ENCODE peak calls at places on chromosomes 1 and 21, in six cellular contexts. J is sigmoid colon; K is mesendoderm; P is activated T-helper 2 cell treated with anti-CD3 and anti-CD28 coated beads, Interferon-gamma antibody, Interleukin-2, Interleukin-4, amounts not matched to agents 10 μg/mL and 5 μg/mL and 100 μg/mL, durations not matched to agents 14 hours and 24 hours and 36 hours; Y is activated T-cell treated with anti-CD3 and anti-CD28 coated beads, Interleukin-2, amount 50 U/mL, for 24 hours; Z is progenitor cell of endocrine pancreas. Q is an unnamed sample.

GRCh38 chr1:243849089-243850012 is 692 bp downstream of the AKT3 start:
- DNase-seq in K (peak; percentile 85), Y (peak; percentile 79), J (peak; percentile 85), P (peak; percentile 30), Z (peak; percentile 36), Q (peak; percentile 86)

GRCh38 chr21:45642122-45642813 is 1.3 kb upstream of the PCBP3 start:
- DNase-seq in Y (no peak), K (no peak), J (no peak), Z (no peak), P (no peak), Q (peak; percentile 70)

GRCh38 chr1:17923684-17924083 is 168.6 kb downstream of the ACTL8 start:
- DNase-seq in Y (no peak), K (no peak), Z (no peak), P (no peak), J (no peak), Q (no peak)

GRCh38 chr1:55245781-55246180 is 30.6 kb upstream of the USP24 start:
- DNase-seq in P (no peak), J (no peak), Z (no peak), K (no peak), Y (no peak), Q (no peak)

GRCh38 chr1:244069499-244069898 is 18.4 kb downstream of the ZBTB18 start:
- DNase-seq in K (no peak), P (no peak), J (no peak), Z (no peak), Y (no peak), Q (no peak)

GRCh38 chr1:214453109-214453722 is 98.2 kb downstream of the PTPN14 start:
- DNase-seq in J (no peak), P (no peak), K (no peak), Z (no peak), Y (no peak), Q (peak; percentile 29)

GRCh38 chr1:35691571-35692220 is 27.0 kb downstream of the C1orf216 start:
- DNase-seq in P (no peak), K (no peak), Y (no peak), Z (no peak), J (no peak), Q (no peak)

GRCh38 chr1:119687391-119688079 is 24.2 kb upstream of the PHGDH start:
- DNase-seq in Y (no peak), K (peak; percentile 68), P (no peak), Z (no peak), J (no peak), Q (no peak)

GRCh38 chr1:46102769-46103476 is 29.5 kb downstream of the PIK3R3 start:
- DNase-seq in Z (no peak), P (no peak), Y (no peak), K (no peak), J (no peak), Q (no peak)

GRCh38 chr1:9628541-9629444 is 22.7 kb upstream of the PIK3CD start:
- DNase-seq in K (no peak), Z (no peak), J (no peak), P (peak; percentile 71), Y (peak; percentile 79), Q (no peak)

GRCh38 chr21:34640858-34641257 is 25.9 kb upstream of the RCAN1 start:
- DNase-seq in K (peak; percentile 16), J (no peak), P (no peak), Z (no peak), Y (no peak), Q (no peak)

GRCh38 chr1:62746086-62746808 is 37.7 kb upstream of the ATG4C start:
- DNase-seq in Y (no peak), Z (no peak), K (peak; percentile 37), J (no peak), P (no peak), Q (peak; percentile 50)

GRCh38 chr1:47438321-47439150 is 692 bp downstream of the FOXD2 start:
- DNase-seq in Y (peak; percentile 66), K (no peak), J (no peak), Z (no peak), P (peak; percentile 35), Q (peak; percentile 34)

GRCh38 chr1:211378844-211379243 is 52.2 kb downstream of the TRAF5 start:
- DNase-seq in J (no peak), P (no peak), Y (no peak), K (peak; percentile 67), Z (no peak), Q (no peak)

GRCh38 chr1:215631489-215631888 is 64.4 kb downstream of the KCTD3 start:
- DNase-seq in Y (no peak), Z (no peak), P (no peak), J (no peak), K (no peak), Q (peak; percentile 68)

GRCh38 chr1:10682449-10683365 is 113.7 kb downstream of the CASZ1 start:
- DNase-seq in P (no peak), J (no peak), Z (no peak), K (peak; percentile 44), Y (no peak), Q (peak; percentile 97)

GRCh38 chr1:208185801-208186201 is 58.4 kb downstream of the PLXNA2 start:
- DNase-seq in J (no peak), P (no peak), Z (no peak), K (no peak), Y (no peak), Q (peak; percentile 35)

GRCh38 chr1:25756210-25756609 is 43.8 kb upstream of the SELENON start:
- DNase-seq in Y (no peak), K (no peak), Z (no peak), J (no peak), P (no peak), Q (no peak)

GRCh38 chr1:93995837-93996526 is 86.8 kb upstream of the GCLM start:
- DNase-seq in K (no peak), P (no peak), Z (no peak), J (no peak), Y (no peak), Q (peak; percentile 26)

GRCh38 chr1:79373481-79374132 is 367.1 kb upstream of the ADGRL4 start:
- DNase-seq in J (no peak), K (no peak), Z (no peak), P (no peak), Y (no peak), Q (no peak)

GRCh38 chr1:244205906-244206305 is 154.8 kb downstream of the ZBTB18 start:
- DNase-seq in K (no peak), J (no peak), P (no peak), Z (no peak), Y (no peak), Q (no peak)

GRCh38 chr1:180156631-180157091 is 2.0 kb downstream of the QSOX1 start:
- DNase-seq in Y (no peak), Z (no peak), J (no peak), P (no peak), K (no peak), Q (no peak)

GRCh38 chr21:45471229-45472052 is 66.5 kb downstream of the COL18A1 start:
- DNase-seq in Z (no peak), P (no peak), K (no peak), Y (no peak), J (peak; percentile 87), Q (no peak)

GRCh38 chr1:161200992-161201827 is 957 bp upstream of the NDUFS2 start:
- DNase-seq in J (peak; percentile 90), Z (no peak), P (no peak), K (no peak), Y (no peak), Q (peak; percentile 32)

GRCh38 chr1:21639594-21640041 is 29.5 kb downstream of the RAP1GAP start:
- DNase-seq in J (no peak), P (no peak), K (peak; percentile 78), Z (no peak), Y (no peak), Q (no peak)

GRCh38 chr1:81752840-81753239 is 47.9 kb upstream of the ADGRL2 start:
- DNase-seq in K (no peak), Y (no peak), J (no peak), P (no peak), Z (no peak), Q (no peak)

GRCh38 chr1:13908128-13908527 is 208.1 kb downstream of the PRDM2 start:
- DNase-seq in Z (no peak), J (no peak), P (no peak), Y (no peak), K (no peak), Q (no peak)

GRCh38 chr1:211148371-211148770 is 14.4 kb upstream of the KCNH1 start:
- DNase-seq in Y (no peak), Z (no peak), K (no peak), J (no peak), P (no peak), Q (no peak)

GRCh38 chr1:26721669-26722355 is 26.0 kb downstream of the ARID1A start:
- DNase-seq in Z (no peak), K (no peak), P (no peak), Y (no peak), J (no peak), Q (no peak)

GRCh38 chr1:59043796-59044195 is 253.1 kb upstream of the FGGY start:
- DNase-seq in Z (no peak), P (no peak), J (peak; percentile 93), K (peak; percentile 52), Y (no peak), Q (no peak)

GRCh38 chr1:209704584-209704983 is at the start of gene HSD11B1:
- DNase-seq in Y (no peak), K (no peak), P (no peak), J (peak; percentile 93), Z (no peak), Q (no peak)

GRCh38 chr1:172201572-172201971 is 218.9 kb upstream of the C1orf105 start:
- DNase-seq in J (no peak), K (no peak), P (no peak), Y (no peak), Z (no peak), Q (no peak)